ENCODE peak calls at places on chromosomes 16 and 17, in six cellular contexts. K is AG04450; N is PC-9; X is heart left ventricle; J is mesenchymal stem cell; R is CD8-positive, alpha-beta memory T cell. P is an unnamed sample. For H3K9me3, the result is how much of the 10 kb centered on the place peaks cover.

GRCh38 chr17:12320286-12320685 is 299.6 kb downstream of the MAP2K4 start:
- DNase-seq in K (peak), N (no peak), X (no peak), J (peak), R (no peak), P (no peak)

GRCh38 chr17:47427985-47428384 is 102.9 kb upstream of the NPEPPS start:
- DNase-seq in K (no peak), R (no peak), N (no peak), X (no peak), J (no peak), P (no peak)

GRCh38 chr17:61587807-61588660 is 3.0 kb downstream of the NACA2 start:
- DNase-seq in J (no peak), K (no peak), R (no peak), X (no peak), N (no peak), P (no peak)

GRCh38 chr17:79188048-79188447 is 113.4 kb downstream of the ENGASE start:
- DNase-seq in N (no peak), J (no peak), X (no peak), R (no peak), K (no peak), P (peak)

GRCh38 chr17:78174332-78174869 is 6.0 kb downstream of the SYNGR2 start:
- DNase-seq in N (peak), X (peak), J (no peak), R (no peak), K (no peak), P (peak)

GRCh38 chr16:16151315-16151714 is 72.0 kb downstream of the ABCC6 start:
- DNase-seq in K (no peak), R (no peak), X (no peak), N (no peak), J (no peak), P (no peak)

GRCh38 chr17:14672830-14673229 is 371.9 kb downstream of the HS3ST3B1 start:
- DNase-seq in N (no peak), R (no peak), K (no peak), X (no peak), J (peak), P (no peak)

GRCh38 chr17:50865060-50865867 is 890 bp downstream of the TOB1 start:
- DNase-seq in K (no peak), X (peak), J (peak), R (peak), N (peak), P (peak)

GRCh38 chr17:40901981-40902862 is 17.2 kb upstream of the KRT20 start:
- DNase-seq in K (no peak), R (no peak), N (peak), J (no peak), X (no peak), P (no peak)

GRCh38 chr16:22373662-22374310 is 633 bp downstream of the CDR2 start:
- DNase-seq in X (peak), R (peak), K (no peak), J (peak), N (no peak), P (peak)

GRCh38 chr16:57184890-57185445 is 871 bp downstream of the PSME3IP1 start:
- DNase-seq in J (no peak), N (no peak), K (no peak), R (no peak), X (no peak), P (no peak)
- H3K27ac ChIP-seq in J (no peak), N (peak), K (peak), R (peak), X (peak), P (peak)

GRCh38 chr16:35215287-35215686 is 1755.9 kb downstream of the TP53TG3F start:
- DNase-seq in N (no peak), X (no peak), R (no peak), J (no peak), K (no peak), P (no peak)

GRCh38 chr16:35210681-35211433 is 1751.4 kb downstream of the TP53TG3F start:
- DNase-seq in J (no peak), K (no peak), N (peak), X (no peak), R (no peak), P (no peak)

GRCh38 chr16:35214840-35215239 is 1755.4 kb downstream of the TP53TG3F start:
- DNase-seq in R (no peak), N (no peak), J (no peak), K (no peak), X (no peak), P (no peak)
- H3K9me3 ChIP-seq in R (under half), N (under half), J (under half), K (under half), X (under half), P (under half)

GRCh38 chr17:38898812-38899348 is 26.5 kb upstream of the LASP1NB start:
- DNase-seq in N (no peak), J (no peak), R (peak), K (no peak), X (peak), P (peak)

GRCh38 chr17:38904892-38905291 is 20.5 kb upstream of the LASP1NB start:
- DNase-seq in R (no peak), N (no peak), K (no peak), J (no peak), X (no peak), P (no peak)

GRCh38 chr17:38905375-38905774 is 20.0 kb upstream of the LASP1NB start:
- DNase-seq in J (no peak), X (no peak), R (no peak), K (no peak), N (no peak), P (no peak)

GRCh38 chr17:38906429-38907172 is 18.8 kb upstream of the LASP1NB start:
- DNase-seq in K (no peak), J (no peak), R (no peak), X (no peak), N (no peak), P (no peak)

DNA sequence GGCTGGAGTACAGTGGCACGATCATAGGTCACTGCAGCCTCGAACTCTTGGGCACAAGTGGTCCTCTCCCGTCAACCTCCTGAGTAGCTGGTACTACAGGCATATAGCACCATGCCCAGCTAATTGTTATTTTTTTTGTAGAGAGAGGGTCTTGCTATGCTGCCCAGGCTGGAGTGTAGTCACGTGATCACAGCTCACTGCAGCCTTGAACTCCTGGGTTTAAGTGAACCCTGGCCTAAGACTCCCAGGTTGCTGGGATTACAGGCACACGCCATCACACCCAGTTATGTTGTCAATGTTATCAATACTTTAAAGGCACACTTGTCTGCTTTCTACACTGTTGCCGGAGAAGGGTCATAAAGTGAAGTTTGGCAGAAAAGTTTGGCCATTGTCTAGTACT is 22.0 kb upstream of the LASP1NB start:
- DNase-seq in J (no peak), K (no peak), N (no peak), R (no peak), X (no peak), P (no peak)
- H3K27ac ChIP-seq in J (no peak), K (no peak), N (no peak), R (no peak), X (no peak), P (peak)

GRCh38 chr16:31764103-31764502 is 109.5 kb upstream of the ZNF267 start:
- DNase-seq in K (no peak), N (no peak), X (no peak), J (no peak), R (no peak), P (no peak)

DNA sequence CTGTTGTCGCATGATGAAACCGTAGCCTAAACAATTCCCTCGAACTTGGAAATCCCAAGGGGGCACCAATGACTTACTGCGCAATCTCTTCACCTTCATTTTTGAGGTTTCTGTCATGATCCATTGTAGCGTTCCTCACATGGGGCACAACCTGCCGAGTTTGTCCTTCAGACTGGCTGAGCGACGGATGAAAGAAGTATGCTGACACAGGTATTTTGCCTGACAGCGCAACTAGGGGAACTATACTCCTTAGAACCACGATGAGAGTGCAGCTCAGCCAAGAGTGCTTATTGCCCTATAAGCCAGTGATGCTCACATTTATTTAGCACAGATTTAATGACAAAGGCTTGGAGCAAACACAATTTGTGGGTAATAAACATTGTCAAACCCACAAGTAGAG is 106.3 kb upstream of the ZNF267 start:
- DNase-seq in K (no peak), J (no peak), X (no peak), R (no peak), N (no peak), P (no peak)
- H3K9me3 ChIP-seq in K (half or more), J (half or more), X (under half), R (half or more), N (under half), P (half or more)

GRCh38 chr17:73334771-73335513 is 23.1 kb upstream of the CDC42EP4 start:
- DNase-seq in K (no peak), R (no peak), X (no peak), J (no peak), N (no peak), P (no peak)

GRCh38 chr17:73338566-73339247 is 26.9 kb upstream of the CDC42EP4 start:
- DNase-seq in N (no peak), X (no peak), K (no peak), R (no peak), J (no peak), P (peak)

GRCh38 chr17:73335591-73336503 is 24.0 kb upstream of the CDC42EP4 start:
- DNase-seq in N (no peak), J (no peak), X (no peak), R (no peak), K (no peak), P (peak)

GRCh38 chr17:73338050-73338491 is 26.3 kb upstream of the CDC42EP4 start:
- DNase-seq in K (no peak), J (peak), N (no peak), X (no peak), R (no peak), P (no peak)

DNA sequence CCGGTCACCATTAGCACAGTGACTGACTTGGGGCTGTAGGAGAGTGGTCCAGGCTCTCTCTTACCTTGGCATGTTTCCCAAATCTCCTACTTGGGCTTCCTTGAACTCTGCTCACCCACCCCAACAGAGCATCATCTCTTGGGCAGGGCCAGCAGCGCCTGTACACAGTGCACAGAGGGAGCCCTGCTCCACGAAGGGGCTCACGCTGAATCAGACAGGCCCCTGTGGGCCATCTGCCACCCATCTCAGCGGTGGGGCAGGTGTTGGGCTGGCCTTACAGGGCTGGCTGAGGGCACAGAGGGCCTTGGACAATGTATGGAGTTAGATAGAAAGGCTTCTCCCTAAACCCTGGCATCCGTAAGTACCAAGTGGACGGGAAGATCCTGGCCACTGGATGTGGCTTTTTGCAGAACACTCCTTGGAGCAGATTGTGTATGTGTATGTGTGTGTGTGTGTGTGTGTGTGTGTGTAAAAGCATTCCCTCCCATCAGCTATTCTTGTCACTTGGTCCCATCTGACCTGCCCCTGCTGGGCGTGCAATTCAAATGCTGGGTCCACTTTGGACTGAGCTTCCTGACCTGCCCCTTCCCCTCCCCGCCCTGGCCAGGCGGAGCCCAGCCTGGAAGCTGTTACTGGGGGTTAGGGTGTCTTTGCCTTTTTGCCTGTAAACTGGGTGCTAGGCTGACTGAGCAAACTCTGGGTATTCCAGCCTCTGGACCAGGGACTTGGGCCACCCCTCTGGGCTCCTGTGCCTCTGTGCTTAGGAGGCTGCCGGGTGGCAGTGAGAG is 25.0 kb upstream of the CDC42EP4 start:
- DNase-seq in N (no peak), J (no peak), R (no peak), X (no peak), K (no peak), P (no peak)
- H3K27ac ChIP-seq in N (no peak), J (no peak), R (no peak), X (peak), K (no peak), P (no peak)

DNA sequence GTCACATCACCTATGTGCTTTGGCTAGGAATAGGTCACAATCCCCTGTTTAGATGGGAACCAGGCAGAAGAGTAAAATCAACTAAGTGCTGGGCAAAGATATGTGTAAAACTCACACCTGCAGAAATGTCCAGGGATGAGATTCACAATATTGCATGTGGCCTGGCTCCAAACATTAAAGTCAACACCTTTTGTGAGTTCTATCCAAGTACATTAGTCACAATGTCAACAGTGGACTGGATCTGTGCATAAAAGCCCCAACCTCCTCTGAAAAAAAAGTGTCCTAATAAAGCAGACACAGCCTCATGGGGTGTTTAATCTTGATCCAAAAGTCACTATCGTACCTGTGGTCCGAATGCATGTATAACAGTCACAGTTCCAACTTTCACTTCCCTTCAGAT is 1990.3 kb downstream of the TP53TG3F start:
- DNase-seq in X (no peak), N (no peak), K (no peak), R (no peak), J (no peak), P (no peak)
- H3K9me3 ChIP-seq in X (under half), N (under half), K (under half), R (under half), J (half or more), P (half or more)

P was measured in left lung.